ENCODE peak calls at places on chromosomes 3 and 15, in six cellular contexts. U is PC-9, N is hepatocyte, E is Karpas-422, A is GM23248, B is HCT116. I is an unnamed sample.

GRCh38 chr3:103388214-103388613 is 953.4 kb downstream of the ZPLD1 start:
- DNase-seq in U (no peak), N (no peak), E (no peak), A (peak; percentile 0), B (no peak), I (no peak)

GRCh38 chr15:59436774-59437472 is 1.1 kb upstream of the FAM81A start:
- DNase-seq in U (no peak), N (no peak), E (no peak), A (peak; percentile 7), B (no peak), I (peak; percentile 15)

GRCh38 chr15:63338170-63338569 is 43.5 kb downstream of the CA12 start:
- DNase-seq in U (peak; percentile 35), N (no peak), E (no peak), A (peak; percentile 86), B (no peak), I (no peak)

GRCh38 chr3:153247331-153248311 is 85.6 kb downstream of the RAP2B start:
- DNase-seq in U (no peak), N (no peak), E (no peak), A (peak; percentile 32), B (no peak), I (no peak)

GRCh38 chr3:108183971-108184370 is 38.3 kb downstream of the IFT57 start:
- DNase-seq in U (no peak), N (no peak), E (no peak), A (peak; percentile 47), B (no peak), I (no peak)

GRCh38 chr3:189833266-189833665 is 202.1 kb downstream of the TP63 start:
- DNase-seq in U (no peak), N (no peak), E (no peak), A (no peak), B (no peak), I (no peak)

GRCh38 chr15:90531147-90531546 is 1.4 kb downstream of the CRTC3 start:
- DNase-seq in U (no peak), N (no peak), E (no peak), A (peak; percentile 36), B (no peak), I (no peak)

GRCh38 chr15:47182818-47183217 is 534.5 kb upstream of the SEMA6D start:
- DNase-seq in U (no peak), N (no peak), E (no peak), A (no peak), B (no peak), I (no peak)

GRCh38 chr3:171258316-171258715 is 201.9 kb downstream of the TNIK start:
- DNase-seq in U (peak; percentile 24), N (no peak), E (no peak), A (peak; percentile 28), B (peak; percentile 56), I (peak; percentile 15)

GRCh38 chr15:60829416-60829815 is 350.5 kb upstream of the ICE2 start:
- DNase-seq in U (no peak), N (no peak), E (no peak), A (peak; percentile 96), B (no peak), I (no peak)

GRCh38 chr15:74200394-74200793 is 2.2 kb downstream of the STRA6 start:
- DNase-seq in U (peak; percentile 77), N (peak; percentile 52), E (no peak), A (peak; percentile 86), B (peak; percentile 43), I (no peak)

GRCh38 chr3:77599948-77600347 is 560.0 kb downstream of the ROBO2 start:
- DNase-seq in U (no peak), N (no peak), E (peak; percentile 64), A (no peak), B (no peak), I (no peak)

GRCh38 chr3:16448691-16449090 is 64.8 kb downstream of the RFTN1 start:
- DNase-seq in U (no peak), N (peak; percentile 47), E (peak; percentile 88), A (peak; percentile 98), B (peak; percentile 54), I (peak; percentile 24)

GRCh38 chr3:135165260-135165659 is 370.2 kb downstream of the EPHB1 start:
- DNase-seq in U (no peak), N (no peak), E (no peak), A (no peak), B (no peak), I (no peak)

GRCh38 chr3:129343643-129344360 is 65.1 kb downstream of the HMCES start:
- DNase-seq in U (peak; percentile 63), N (peak; percentile 76), E (peak; percentile 75), A (peak; percentile 71), B (peak; percentile 21), I (peak; percentile 85)

GRCh38 chr3:17833786-17834559 is 91.5 kb upstream of the TBC1D5 start:
- DNase-seq in U (peak; percentile 49), N (no peak), E (no peak), A (no peak), B (no peak), I (no peak)

GRCh38 chr15:48579945-48580671 is 65.4 kb downstream of the FBN1 start:
- DNase-seq in U (no peak), N (no peak), E (no peak), A (peak; percentile 61), B (no peak), I (no peak)

GRCh38 chr3:40690696-40691597 is 166.2 kb downstream of the ZNF621 start:
- DNase-seq in U (no peak), N (no peak), E (no peak), A (no peak), B (no peak), I (no peak)

GRCh38 chr3:107855710-107856109 is 235.1 kb downstream of the CD47 start:
- DNase-seq in U (peak; percentile 5), N (peak; percentile 33), E (peak; percentile 83), A (peak; percentile 61), B (peak; percentile 65), I (peak; percentile 34)

GRCh38 chr3:12287727-12288465 is 974 bp upstream of the PPARG start:
- DNase-seq in U (peak; percentile 54), N (peak; percentile 87), E (no peak), A (peak; percentile 63), B (no peak), I (peak; percentile 69)

GRCh38 chr15:59290311-59291213 is 82.1 kb downstream of the MYO1E start:
- DNase-seq in U (no peak), N (no peak), E (peak; percentile 59), A (no peak), B (no peak), I (no peak)

GRCh38 chr3:175890056-175890455 is 1030.9 kb downstream of the NAALADL2 start:
- DNase-seq in U (no peak), N (no peak), E (no peak), A (no peak), B (no peak), I (no peak)

GRCh38 chr3:66001626-66002025 is 37.1 kb downstream of the MAGI1 start:
- DNase-seq in U (no peak), N (no peak), E (no peak), A (no peak), B (no peak), I (no peak)
- H3K9me2 ChIP-seq in U (no peaks in the 10 kb centered on the region), N (no peaks in the 10 kb centered on the region), E (no peaks in the 10 kb centered on the region), A (no peaks in the 10 kb centered on the region), B (no peaks in the 10 kb centered on the region), I (no peaks in the 10 kb centered on the region)

GRCh38 chr3:121943434-121943833 is 49.2 kb downstream of the SLC15A2 start:
- DNase-seq in U (no peak), N (no peak), E (no peak), A (no peak), B (no peak), I (no peak)

GRCh38 chr3:121941592-121941991 is 47.4 kb downstream of the SLC15A2 start:
- DNase-seq in U (no peak), N (no peak), E (no peak), A (no peak), B (no peak), I (no peak)

DNA sequence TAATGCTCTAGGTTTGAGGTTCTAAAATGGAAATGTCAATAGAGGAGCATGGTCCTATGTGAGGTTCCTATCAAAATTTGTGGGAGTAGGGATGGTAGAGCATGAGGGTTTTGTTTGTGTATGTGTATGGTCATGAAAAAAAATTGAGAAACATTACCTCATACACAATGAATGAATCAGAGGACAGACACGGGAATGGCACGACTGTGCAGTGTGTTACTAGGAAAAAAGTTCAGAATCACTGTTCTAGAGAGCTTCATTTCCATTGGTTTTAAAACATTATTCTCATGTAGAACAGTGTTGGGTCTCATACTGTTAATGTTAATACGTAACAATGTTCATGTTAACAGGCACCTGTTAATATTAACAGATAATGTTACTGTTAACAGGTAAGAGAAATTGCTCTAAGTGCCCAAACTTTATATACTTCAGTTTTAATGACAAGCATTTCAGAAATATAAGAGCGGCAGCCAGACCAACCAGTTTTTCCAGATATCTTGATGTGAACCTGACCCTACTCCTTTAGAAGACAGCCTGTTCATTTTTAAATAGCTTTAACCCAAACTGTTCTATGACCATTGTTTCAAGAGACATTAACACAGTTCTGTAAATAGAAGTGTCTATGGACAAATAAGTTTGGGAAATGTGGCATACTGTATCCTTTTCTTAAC is 48.0 kb downstream of the SLC15A2 start:
- DNase-seq in U (peak; percentile 37), N (no peak), E (no peak), A (peak; percentile 23), B (no peak), I (no peak)
- H3K9me2 ChIP-seq in U (peaks cover 4% of the 10 kb centered on the region), N (no peaks in the 10 kb centered on the region), E (no peaks in the 10 kb centered on the region), A (no peaks in the 10 kb centered on the region), B (no peaks in the 10 kb centered on the region), I (no peaks in the 10 kb centered on the region)

GRCh38 chr3:182919866-182920357 is 60.4 kb downstream of the DCUN1D1 start:
- DNase-seq in U (no peak), N (no peak), E (no peak), A (no peak), B (no peak), I (no peak)
- H3K9me2 ChIP-seq in U (no peaks in the 10 kb centered on the region), N (no peaks in the 10 kb centered on the region), E (no peaks in the 10 kb centered on the region), A (no peaks in the 10 kb centered on the region), B (no peaks in the 10 kb centered on the region), I (no peaks in the 10 kb centered on the region)

GRCh38 chr15:77025471-77025901 is 30.6 kb downstream of the PSTPIP1 start:
- DNase-seq in U (no peak), N (no peak), E (no peak), A (no peak), B (no peak), I (no peak)
- H3K9me2 ChIP-seq in U (no peaks in the 10 kb centered on the region), N (no peaks in the 10 kb centered on the region), E (no peaks in the 10 kb centered on the region), A (no peaks in the 10 kb centered on the region), B (no peaks in the 10 kb centered on the region), I (no peaks in the 10 kb centered on the region)

GRCh38 chr3:187227658-187228258 is 30.5 kb downstream of the RTP1 start:
- DNase-seq in U (peak; percentile 58), N (no peak), E (no peak), A (peak; percentile 89), B (no peak), I (no peak)

GRCh38 chr3:187222801-187223200 is 25.5 kb downstream of the RTP1 start:
- DNase-seq in U (no peak), N (no peak), E (no peak), A (no peak), B (no peak), I (no peak)

GRCh38 chr3:187223799-187224198 is 26.5 kb downstream of the RTP1 start:
- DNase-seq in U (peak; percentile 74), N (peak; percentile 34), E (peak; percentile 55), A (peak; percentile 23), B (no peak), I (no peak)

GRCh38 chr3:187230011-187230410 is 32.7 kb downstream of the RTP1 start:
- DNase-seq in U (no peak), N (no peak), E (no peak), A (peak; percentile 34), B (no peak), I (no peak)

GRCh38 chr3:187228740-187229139 is 31.5 kb downstream of the RTP1 start:
- DNase-seq in U (no peak), N (no peak), E (no peak), A (peak; percentile 10), B (no peak), I (no peak)
- H3K9me2 ChIP-seq in U (no peaks in the 10 kb centered on the region), N (no peaks in the 10 kb centered on the region), E (no peaks in the 10 kb centered on the region), A (no peaks in the 10 kb centered on the region), B (no peaks in the 10 kb centered on the region), I (peaks cover 21% of the 10 kb centered on the region)

I was measured in GM23338.